ENCODE peak calls at places on chromosome 3, in four cellular contexts. O is A549, C is HepG2, K is K562. N is an unnamed sample.

GRCh38 chr3:168051579-168052183 is 44.0 kb downstream of the GOLIM4 start:
- DNase-seq in K (no peak), O (no peak), C (no peak), N (peak; percentile 12)

GRCh38 chr3:184001761-184002160 is 15.9 kb downstream of the ABCC5 start:
- DNase-seq in C (no peak), K (no peak), O (no peak), N (no peak)

GRCh38 chr3:184275302-184275701 is 520 bp upstream of the ECE2 start:
- DNase-seq in O (no peak), K (no peak), C (no peak), N (no peak)

GRCh38 chr3:50297896-50298725 is 1.1 kb downstream of the HYAL3 start:
- DNase-seq in K (no peak), C (no peak), O (no peak), N (no peak)

GRCh38 chr3:108319428-108320053 is 23.2 kb downstream of the HHLA2 start:
- DNase-seq in K (no peak), C (no peak), O (no peak), N (no peak)

GRCh38 chr3:12227833-12228232 is 61.0 kb upstream of the PPARG start:
- DNase-seq in K (no peak), O (no peak), C (no peak), N (no peak)

GRCh38 chr3:138434276-138434874 is at the start of gene ESYT3:
- DNase-seq in C (peak; percentile 73), K (no peak), O (peak; percentile 58), N (no peak)

GRCh38 chr3:52153389-52154096 is 680 bp downstream of the POC1A start:
- DNase-seq in O (peak; percentile 43), C (peak; percentile 48), K (peak; percentile 41), N (no peak)

GRCh38 chr3:183824761-183825379 is 507 bp downstream of the MAP6D1 start:
- DNase-seq in O (no peak), C (no peak), K (no peak), N (no peak)

GRCh38 chr3:115912372-115912771 is 289.1 kb downstream of the GAP43 start:
- DNase-seq in K (no peak), O (no peak), C (no peak), N (no peak)

GRCh38 chr3:99240700-99241099 is 339.2 kb upstream of the DCBLD2 start:
- DNase-seq in C (no peak), O (no peak), K (no peak), N (no peak)

GRCh38 chr3:139868773-139869172 is 66.2 kb upstream of the CLSTN2 start:
- DNase-seq in O (no peak), K (no peak), C (no peak), N (no peak)

GRCh38 chr3:64341355-64341754 is 116.1 kb upstream of the PRICKLE2 start:
- DNase-seq in K (no peak), C (no peak), O (no peak), N (no peak)

GRCh38 chr3:64345351-64345750 is 120.1 kb upstream of the PRICKLE2 start:
- DNase-seq in C (no peak), K (no peak), O (peak; percentile 13), N (no peak)

GRCh38 chr3:64344721-64345207 is 119.5 kb upstream of the PRICKLE2 start:
- DNase-seq in K (no peak), O (peak; percentile 39), C (no peak), N (no peak)

GRCh38 chr3:64343692-64344440 is 118.6 kb upstream of the PRICKLE2 start:
- DNase-seq in C (no peak), O (no peak), K (no peak), N (no peak)

GRCh38 chr3:64342940-64343691 is 117.8 kb upstream of the PRICKLE2 start:
- DNase-seq in K (no peak), C (peak; percentile 13), O (peak; percentile 42), N (no peak)
- TF ChIP-seq MYC in K (no peak), C (no peak), O (no peak), N (no peak)

GRCh38 chr3:41199866-41200668 is 762 bp downstream of the CTNNB1 start:
- DNase-seq in O (no peak), C (no peak), K (peak; percentile 78), N (no peak)
- TF ChIP-seq JUNB in O (no peak), C (no peak), K (no peak), N (no peak)

GRCh38 chr3:158789592-158789991 is 12.3 kb upstream of the MFSD1 start:
- DNase-seq in O (peak; percentile 77), C (peak; percentile 43), K (peak; percentile 37), N (no peak)

GRCh38 chr3:158791259-158791920 is 10.5 kb upstream of the MFSD1 start:
- DNase-seq in C (peak; percentile 58), K (peak; percentile 45), O (peak; percentile 76), N (no peak)

GRCh38 chr3:158794206-158794605 is 7.6 kb upstream of the MFSD1 start:
- DNase-seq in C (no peak), O (no peak), K (no peak), N (no peak)

GRCh38 chr3:158792709-158793108 is 9.1 kb upstream of the MFSD1 start:
- DNase-seq in C (no peak), O (peak; percentile 83), K (no peak), N (no peak)

DNA sequence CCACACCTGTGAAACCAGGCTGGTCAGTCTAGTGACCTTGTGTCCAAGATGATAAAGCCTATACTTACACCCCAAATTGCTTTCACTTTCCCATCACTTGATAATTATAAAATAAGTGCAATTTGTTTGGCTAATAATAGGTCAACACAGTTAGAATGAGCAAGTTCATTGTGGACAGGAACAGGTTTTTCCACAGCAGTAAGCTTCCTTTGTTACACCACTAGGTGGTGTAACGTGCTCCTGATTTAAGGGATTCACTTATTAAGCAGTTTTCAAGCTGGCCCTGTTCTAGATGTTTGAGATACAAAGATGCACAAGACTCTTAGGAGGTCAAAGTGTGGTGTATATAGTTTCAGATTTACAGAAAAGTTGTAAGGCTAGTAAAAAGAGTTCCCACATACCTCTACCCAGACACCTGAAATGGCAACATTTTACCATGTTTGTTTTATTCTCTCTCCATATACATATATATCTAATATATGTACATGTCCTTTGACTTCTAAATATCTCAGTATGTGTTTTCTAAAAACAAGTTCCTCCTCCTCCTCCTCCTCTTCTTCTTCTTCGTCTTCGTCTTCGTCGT is 6.8 kb upstream of the MFSD1 start:
- DNase-seq in C (peak; percentile 32), K (peak; percentile 48), O (peak; percentile 68), N (no peak)
- TF ChIP-seq MYC in C (no peak), K (no peak), O (no peak), N (no peak)

DNA sequence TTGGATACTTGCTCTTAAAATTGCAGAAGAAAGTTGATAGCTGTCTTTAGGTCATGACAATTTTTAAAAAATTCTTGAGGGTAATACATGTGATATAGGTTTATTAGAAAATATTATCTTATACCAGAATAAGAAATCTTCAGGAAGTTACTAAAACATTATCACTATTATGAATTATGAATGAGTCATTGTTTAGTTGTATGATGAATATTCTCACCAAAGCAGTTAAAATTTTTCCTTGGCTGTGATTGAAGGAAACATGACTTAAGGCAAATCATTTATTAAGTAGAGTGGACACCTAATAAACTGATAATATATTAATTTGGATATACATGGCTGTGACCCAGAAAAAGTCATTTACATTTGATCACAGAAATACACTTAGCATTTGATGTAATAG is 30.1 kb downstream of the APPL1 start:
- DNase-seq in K (no peak), C (no peak), O (no peak), N (no peak)
- TF ChIP-seq JUNB in K (no peak), C (no peak), O (no peak), N (no peak)